ENCODE peak calls at places on chromosomes 16 and 17, in six cellular contexts. T is thyroid gland, J is HL-60, C is cardiac muscle cell, X is BJ, F is dorsolateral prefrontal cortex. N is an unnamed sample.

GRCh38 chr17:75063626-75064025 is 16.6 kb downstream of the KCTD2 start:
- DNase-seq in T (no peak), J (no peak), C (no peak), X (no peak), F (no peak), N (no peak)

GRCh38 chr16:54930034-54930938 is at the start of gene IRX5:
- DNase-seq in T (peak), J (peak), C (peak), X (peak), F (peak), N (no peak)

GRCh38 chr16:35208001-35208935 is 1748.9 kb downstream of the TP53TG3F start:
- DNase-seq in T (no peak), J (no peak), C (no peak), X (no peak), F (no peak), N (no peak)

GRCh38 chr17:58097384-58098088 is 14.3 kb downstream of the DYNLL2 start:
- DNase-seq in T (no peak), J (no peak), C (no peak), X (no peak), F (no peak), N (no peak)

GRCh38 chr16:57848181-57848580 is 45.9 kb upstream of the KIFC3 start:
- DNase-seq in T (no peak), J (no peak), C (no peak), X (no peak), F (no peak), N (no peak)

GRCh38 chr16:23074423-23074822 is 74.8 kb downstream of the USP31 start:
- DNase-seq in T (no peak), J (no peak), C (no peak), X (no peak), F (no peak), N (no peak)

GRCh38 chr16:3135120-3135715 is 389 bp downstream of the ZNF213 start:
- DNase-seq in T (no peak), J (no peak), C (no peak), X (no peak), F (no peak), N (no peak)

GRCh38 chr16:21626659-21627277 is 25.6 kb downstream of the IGSF6 start:
- DNase-seq in T (no peak), J (peak), C (peak), X (peak), F (no peak), N (peak)

GRCh38 chr17:57305918-57306317 is 49.6 kb downstream of the MSI2 start:
- DNase-seq in T (no peak), J (no peak), C (no peak), X (no peak), F (no peak), N (no peak)

GRCh38 chr16:16083421-16084156 is 134.2 kb downstream of the ABCC1 start:
- DNase-seq in T (no peak), J (peak), C (peak), X (no peak), F (no peak), N (no peak)

GRCh38 chr17:64537488-64537887 is 30.7 kb downstream of the CEP95 start:
- DNase-seq in T (no peak), J (no peak), C (peak), X (no peak), F (no peak), N (no peak)

GRCh38 chr17:15220785-15221184 is 44.3 kb downstream of the PMP22 start:
- DNase-seq in T (no peak), J (no peak), C (peak), X (no peak), F (no peak), N (no peak)

GRCh38 chr17:28216528-28216927 is 102.5 kb upstream of the TMEM97 start:
- DNase-seq in T (no peak), J (peak), C (peak), X (peak), F (no peak), N (no peak)

GRCh38 chr17:32697728-32698625 is 178.9 kb downstream of the MYO1D start:
- DNase-seq in T (no peak), J (no peak), C (no peak), X (no peak), F (no peak), N (no peak)

GRCh38 chr17:79838541-79839274 is 532 bp downstream of the CBX4 start:
- DNase-seq in T (peak), J (peak), C (peak), X (no peak), F (peak), N (no peak)
- TF ChIP-seq CTCF in T (peak), J (no peak), C (no peak), X (peak), F (peak), N (no peak)

GRCh38 chr16:66421891-66422290 is 5.2 kb upstream of the BEAN1 start:
- DNase-seq in T (no peak), J (no peak), C (no peak), X (no peak), F (no peak), N (no peak)

GRCh38 chr16:66418165-66418962 is 8.7 kb upstream of the BEAN1 start:
- DNase-seq in T (no peak), J (no peak), C (no peak), X (no peak), F (no peak), N (no peak)

GRCh38 chr16:66416981-66417700 is 10.0 kb upstream of the BEAN1 start:
- DNase-seq in T (no peak), J (no peak), C (no peak), X (no peak), F (no peak), N (no peak)

GRCh38 chr16:66420396-66420795 is 6.7 kb upstream of the BEAN1 start:
- DNase-seq in T (no peak), J (no peak), C (no peak), X (no peak), F (no peak), N (no peak)

DNA sequence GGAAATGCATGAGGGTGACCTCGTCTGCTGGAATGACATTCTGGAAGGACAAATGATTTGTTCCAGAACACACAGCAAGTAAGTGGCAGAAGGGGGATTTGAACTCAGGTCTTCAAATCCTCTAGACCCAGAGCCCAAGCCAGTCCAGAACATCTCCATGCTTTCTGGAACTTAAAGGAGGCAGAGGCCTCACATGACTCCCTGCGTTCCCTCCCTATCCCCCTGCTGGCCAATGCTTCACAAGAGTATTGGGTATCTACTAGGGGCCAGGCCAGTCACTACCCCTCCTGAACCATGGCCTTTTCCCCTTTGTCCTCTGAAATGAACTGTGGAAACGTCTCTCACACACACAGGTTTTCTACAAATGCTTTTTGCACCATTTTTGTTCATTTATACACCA is 7.6 kb upstream of the BEAN1 start:
- DNase-seq in T (no peak), J (no peak), C (no peak), X (no peak), F (no peak), N (no peak)
- TF ChIP-seq CTCF in T (no peak), J (no peak), C (peak), X (no peak), F (no peak), N (no peak)

GRCh38 chr17:78421084-78421533 is 42.7 kb downstream of the PGS1 start:
- DNase-seq in T (no peak), J (no peak), C (no peak), X (no peak), F (no peak), N (no peak)

GRCh38 chr17:78421534-78422266 is 43.3 kb downstream of the PGS1 start:
- DNase-seq in T (peak), J (peak), C (peak), X (peak), F (peak), N (peak)

GRCh38 chr17:78422872-78423588 is 44.6 kb downstream of the PGS1 start:
- DNase-seq in T (no peak), J (no peak), C (no peak), X (no peak), F (no peak), N (no peak)

GRCh38 chr17:78423961-78424747 is 45.7 kb downstream of the PGS1 start:
- DNase-seq in T (no peak), J (no peak), C (no peak), X (no peak), F (no peak), N (no peak)

DNA sequence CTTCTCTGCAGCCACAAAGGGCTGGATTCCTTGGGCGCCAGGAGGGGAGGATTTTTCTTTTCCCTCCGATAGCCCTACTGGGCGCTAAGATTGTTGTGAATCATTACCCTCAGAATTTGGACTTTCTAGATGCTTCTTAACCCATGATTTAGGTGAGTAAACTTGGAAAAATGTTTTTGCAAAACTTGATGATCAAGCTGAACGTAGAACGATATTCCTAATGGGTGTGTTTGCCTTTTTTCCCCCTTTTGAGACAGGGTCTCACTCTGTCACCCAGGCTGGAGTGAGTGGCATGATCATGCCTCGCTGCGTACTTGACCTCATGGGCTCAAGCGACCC is 43.8 kb downstream of the PGS1 start:
- DNase-seq in T (no peak), J (no peak), C (no peak), X (no peak), F (no peak), N (no peak)
- TF ChIP-seq CTCF in T (no peak), J (no peak), C (no peak), X (no peak), F (no peak), N (peak)

GRCh38 chr16:30650369-30651123 is at the start of gene PRR14:
- DNase-seq in T (peak), J (peak), C (peak), X (peak), F (peak), N (peak)
- TF ChIP-seq CTCF in T (peak), J (no peak), C (no peak), X (no peak), F (peak), N (no peak)

GRCh38 chr16:27642753-27643152 is 92.8 kb downstream of the KATNIP start:
- DNase-seq in T (no peak), J (peak), C (peak), X (no peak), F (no peak), N (no peak)
- TF ChIP-seq CTCF in T (no peak), J (peak), C (peak), X (peak), F (peak), N (peak)

DNA sequence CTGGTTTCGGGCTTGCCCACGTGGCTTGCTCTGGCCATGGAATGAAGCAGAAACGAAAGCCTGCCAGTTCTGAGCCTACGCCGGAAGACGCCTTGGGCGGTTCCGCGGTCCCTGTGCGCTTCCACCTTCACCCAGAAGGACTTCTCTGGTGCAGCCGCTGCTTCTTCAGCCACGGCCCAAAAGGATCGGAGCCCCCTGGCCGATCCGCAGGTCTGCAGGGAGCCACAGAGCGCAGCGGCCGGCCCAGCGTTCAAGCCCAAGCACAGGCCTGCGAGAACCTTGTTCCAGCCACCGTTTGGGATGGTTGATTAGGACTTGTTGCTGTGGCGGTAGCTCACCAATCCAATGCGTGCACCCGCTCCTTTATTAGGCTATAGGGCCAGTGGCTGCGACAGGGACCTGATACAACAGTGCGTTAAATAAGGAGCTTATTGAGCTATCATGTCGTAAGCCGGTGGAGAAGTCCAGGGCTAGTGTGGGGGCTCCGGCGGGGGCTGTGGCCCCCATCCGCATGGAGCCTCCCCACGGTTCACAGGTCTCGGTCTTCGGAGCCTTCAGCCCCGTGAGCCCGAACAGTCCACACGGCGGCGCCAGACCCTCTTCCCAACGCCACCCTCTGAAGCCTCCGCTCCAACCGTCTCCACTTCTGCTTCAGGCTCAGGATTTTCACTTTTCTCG is 10.2 kb upstream of the MPP2 start:
- DNase-seq in T (peak), J (peak), C (peak), X (no peak), F (peak), N (no peak)
- TF ChIP-seq CTCF in T (peak), J (peak), C (peak), X (peak), F (peak), N (peak)

GRCh38 chr17:48563385-48563838 is 14.7 kb downstream of the HOXB4 start:
- DNase-seq in T (no peak), J (no peak), C (no peak), X (no peak), F (no peak), N (no peak)
- TF ChIP-seq CTCF in T (no peak), J (no peak), C (no peak), X (no peak), F (no peak), N (no peak)

N was measured in CD14-positive monocyte.